ENCODE peak calls at places on chromosome 11, in five cellular contexts. Y is IMR-90, J is fibroblast of the aortic adventitia, T is lower leg skin, D is AG09319. U is an unnamed sample.

GRCh38 chr11:1226981-1227550 is 4.2 kb downstream of the MUC5B start:
- DNase-seq in Y (peak), J (no peak), T (peak), D (no peak), U (no peak)

GRCh38 chr11:12508151-12508740 is 130.9 kb downstream of the PARVA start:
- DNase-seq in Y (peak), J (peak), T (no peak), D (peak), U (no peak)

GRCh38 chr11:71452354-71453020 is 516 bp upstream of the NADSYN1 start:
- DNase-seq in Y (peak), J (peak), T (no peak), D (no peak), U (no peak)

GRCh38 chr11:625636-626319 is 1.0 kb upstream of the CDHR5 start:
- DNase-seq in Y (no peak), J (no peak), T (no peak), D (no peak), U (no peak)

GRCh38 chr11:99589771-99590170 is 569.0 kb downstream of the CNTN5 start:
- DNase-seq in Y (no peak), J (no peak), T (no peak), D (no peak), U (no peak)

GRCh38 chr11:123202723-123203122 is 7.7 kb upstream of the CLMP start:
- DNase-seq in Y (no peak), J (no peak), T (peak), D (no peak), U (no peak)

GRCh38 chr11:131910491-131911387 is 540.3 kb downstream of the NTM start:
- DNase-seq in Y (peak), J (peak), T (no peak), D (no peak), U (no peak)

GRCh38 chr11:117421041-117421440 is 93.4 kb downstream of the CEP164 start:
- DNase-seq in Y (no peak), J (no peak), T (peak), D (no peak), U (no peak)

GRCh38 chr11:65625628-65626342 is 10.2 kb downstream of the PCNX3 start:
- DNase-seq in Y (no peak), J (peak), T (no peak), D (no peak), U (no peak)

GRCh38 chr11:63710476-63711217 is 29.3 kb downstream of the RTN3 start:
- DNase-seq in Y (peak), J (peak), T (no peak), D (peak), U (no peak)

GRCh38 chr11:69969890-69970784 is 108.0 kb upstream of the ANO1 start:
- DNase-seq in Y (no peak), J (no peak), T (no peak), D (no peak), U (no peak)

GRCh38 chr11:93783767-93784151 is 323 bp upstream of the MED17 start:
- DNase-seq in Y (no peak), J (no peak), T (no peak), D (no peak), U (no peak)

GRCh38 chr11:73999581-74000306 is 9.1 kb downstream of the UCP3 start:
- DNase-seq in Y (no peak), J (no peak), T (peak), D (no peak), U (no peak)

GRCh38 chr11:117220568-117220967 is 11.3 kb downstream of the PCSK7 start:
- DNase-seq in Y (no peak), J (no peak), T (peak), D (no peak), U (no peak)

GRCh38 chr11:128913806-128914205 is 22.6 kb downstream of the KCNJ5 start:
- DNase-seq in Y (no peak), J (no peak), T (no peak), D (no peak), U (no peak)

GRCh38 chr11:106523921-106524320 is 446.5 kb downstream of the AASDHPPT start:
- DNase-seq in Y (no peak), J (no peak), T (no peak), D (no peak), U (no peak)

GRCh38 chr11:8757533-8757932 is 74.9 kb downstream of the RPL27A start:
- DNase-seq in Y (no peak), J (no peak), T (no peak), D (no peak), U (no peak)

GRCh38 chr11:36500315-36500721 is 9.8 kb downstream of the TRAF6 start:
- DNase-seq in Y (peak), J (peak), T (no peak), D (peak), U (peak)

GRCh38 chr11:86041975-86042378 is 26.9 kb downstream of the PICALM start:
- DNase-seq in Y (peak), J (peak), T (no peak), D (peak), U (peak)

GRCh38 chr11:32893947-32894827 is 1.6 kb downstream of the QSER1 start:
- DNase-seq in Y (peak), J (peak), T (peak), D (no peak), U (no peak)

GRCh38 chr11:114110948-114111347 is 51.4 kb downstream of the ZBTB16 start:
- DNase-seq in Y (no peak), J (no peak), T (peak), D (no peak), U (no peak)

GRCh38 chr11:132898021-132898420 is 634.3 kb downstream of the OPCML start:
- DNase-seq in Y (peak), J (no peak), T (no peak), D (no peak), U (no peak)

GRCh38 chr11:278001-278951 is at the start of gene NLRP6:
- DNase-seq in Y (no peak), J (no peak), T (peak), D (no peak), U (no peak)

GRCh38 chr11:75240381-75241035 is at the start of gene TPBGL:
- DNase-seq in Y (no peak), J (no peak), T (peak), D (no peak), U (no peak)

GRCh38 chr11:27161071-27161470 is 120.5 kb downstream of the BBOX1 start:
- DNase-seq in Y (peak), J (peak), T (no peak), D (no peak), U (no peak)

GRCh38 chr11:116990061-116990473 is 108.2 kb downstream of the SIK3 start:
- DNase-seq in Y (peak), J (peak), T (no peak), D (peak), U (peak)

GRCh38 chr11:117055449-117055848 is 42.8 kb downstream of the SIK3 start:
- DNase-seq in Y (no peak), J (no peak), T (no peak), D (no peak), U (no peak)

GRCh38 chr11:68751331-68751856 is at the start of gene TESMIN:
- DNase-seq in Y (peak), J (peak), T (peak), D (peak), U (no peak)

GRCh38 chr11:60625262-60625661 is 74.2 kb upstream of the MS4A8 start:
- DNase-seq in Y (peak), J (peak), T (no peak), D (no peak), U (no peak)
- TF ChIP-seq CTCF in Y (peak), J (no peak), T (no peak), D (peak), U (peak)

GRCh38 chr11:95429376-95429907 is 198.4 kb upstream of the SESN3 start:
- DNase-seq in Y (no peak), J (peak), T (no peak), D (no peak), U (no peak)
- TF ChIP-seq CTCF in Y (no peak), J (no peak), T (no peak), D (no peak), U (no peak)

GRCh38 chr11:78633516-78634310 is 59.0 kb upstream of the NARS2 start:
- DNase-seq in Y (no peak), J (no peak), T (no peak), D (no peak), U (no peak)

GRCh38 chr11:78630155-78630554 is 55.5 kb upstream of the NARS2 start:
- DNase-seq in Y (no peak), J (no peak), T (no peak), D (no peak), U (no peak)

GRCh38 chr11:78635814-78636506 is 61.3 kb upstream of the NARS2 start:
- DNase-seq in Y (no peak), J (no peak), T (no peak), D (no peak), U (no peak)

GRCh38 chr11:78630561-78631303 is 56.1 kb upstream of the NARS2 start:
- DNase-seq in Y (no peak), J (no peak), T (no peak), D (no peak), U (no peak)
- TF ChIP-seq CTCF in Y (no peak), J (peak), T (no peak), D (no peak), U (peak)

GRCh38 chr11:84524422-84525051 is 1102.6 kb downstream of the DLG2 start:
- DNase-seq in Y (peak), J (peak), T (no peak), D (no peak), U (no peak)
- TF ChIP-seq CTCF in Y (peak), J (peak), T (no peak), D (peak), U (peak)

DNA sequence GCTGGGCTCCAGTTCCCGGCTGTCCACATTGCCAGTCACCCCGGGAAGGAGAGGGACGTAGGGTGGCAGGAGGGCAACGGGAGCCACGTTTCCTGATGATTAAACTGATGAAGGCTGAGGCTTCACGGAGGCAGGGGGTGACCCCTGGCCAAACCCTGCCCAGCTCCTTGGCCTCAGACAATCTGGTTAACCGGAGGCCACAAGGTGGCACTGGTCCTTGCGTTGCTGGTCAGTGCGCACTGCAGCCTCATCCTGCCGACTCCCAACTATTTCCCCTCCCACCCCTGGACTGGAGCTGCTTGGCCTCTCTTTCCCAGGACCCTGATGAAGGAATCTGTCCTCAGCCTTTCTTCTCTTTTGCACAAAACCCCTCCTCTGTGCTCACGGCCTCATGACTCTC is 75.3 kb downstream of the PDE2A start:
- DNase-seq in Y (peak), J (peak), T (no peak), D (no peak), U (no peak)
- TF ChIP-seq CTCF in Y (peak), J (peak), T (no peak), D (peak), U (peak)

DNA sequence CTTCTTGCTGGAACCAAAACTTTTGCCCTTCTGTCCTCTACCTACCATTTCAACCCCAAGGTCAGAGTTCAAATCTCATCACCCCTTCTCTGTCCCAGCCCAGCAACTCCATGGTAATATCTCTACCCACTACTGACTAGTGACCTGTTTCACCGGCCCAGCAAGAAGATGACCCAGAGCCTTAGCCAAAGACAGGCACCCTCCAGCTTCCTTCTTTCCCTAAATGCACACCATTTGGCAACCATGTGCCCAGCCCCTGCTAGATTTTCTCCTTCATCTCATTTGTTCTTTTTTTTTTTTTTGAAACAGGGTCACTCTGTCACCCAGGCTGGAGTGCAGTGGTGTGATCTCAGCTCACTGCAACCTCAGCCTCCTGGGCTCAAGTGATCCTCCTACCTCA is 14.9 kb downstream of the ARAP1 start:
- DNase-seq in Y (no peak), J (no peak), T (no peak), D (no peak), U (no peak)
- TF ChIP-seq CTCF in Y (no peak), J (no peak), T (no peak), D (no peak), U (no peak)